ENCODE peak calls at places on chromosomes 7 and 10, in five cellular contexts. R, U, X, F and H are unnamed samples.

GRCh38 chr10:51747211-51747610 is 47.8 kb upstream of the CSTF2T start:
- DNase-seq in R (no peak), U (no peak), X (no peak), F (no peak), H (no peak)

GRCh38 chr10:110498982-110499795 is 1.5 kb downstream of the DUSP5 start:
- DNase-seq in R (no peak), U (peak), X (no peak), F (peak), H (peak)

GRCh38 chr10:113961261-113961938 is 82.3 kb upstream of the ADRB1 start:
- DNase-seq in R (no peak), U (peak), X (peak), F (no peak), H (no peak)

GRCh38 chr7:122544463-122544862 is 154.5 kb downstream of the RNF133 start:
- DNase-seq in R (no peak), U (no peak), X (no peak), F (no peak), H (no peak)

GRCh38 chr10:11286261-11286989 is 268.8 kb downstream of the CELF2 start:
- DNase-seq in R (no peak), U (no peak), X (no peak), F (no peak), H (no peak)

GRCh38 chr7:158316466-158317031 is 271.1 kb downstream of the PTPRN2 start:
- DNase-seq in R (no peak), U (no peak), X (no peak), F (no peak), H (no peak)

GRCh38 chr7:139571190-139571589 is 47.7 kb downstream of the CLEC2L start:
- DNase-seq in R (no peak), U (no peak), X (no peak), F (no peak), H (no peak)

GRCh38 chr7:7157177-7157886 is 25.0 kb upstream of the C1GALT1 start:
- DNase-seq in R (peak), U (peak), X (peak), F (peak), H (peak)

GRCh38 chr10:72875250-72876055 is 18.1 kb upstream of the OIT3 start:
- DNase-seq in R (no peak), U (peak), X (no peak), F (no peak), H (no peak)